ENCODE peak calls at places on chromosomes 1 and 21, in four cellular contexts. G is left ventricle myocardium inferior, K is suprapubic skin, H is pancreas. Q is an unnamed sample.

GRCh38 chr1:232695626-232696025 is 65.7 kb upstream of the SIPA1L2 start:
- DNase-seq in G (no peak), K (no peak), H (no peak), Q (no peak)

GRCh38 chr1:200176181-200176580 is 148.7 kb downstream of the NR5A2 start:
- DNase-seq in G (no peak), K (no peak), H (no peak), Q (no peak)

GRCh38 chr1:4590766-4591165 is 63.6 kb upstream of the AJAP1 start:
- DNase-seq in G (no peak), K (no peak), H (no peak), Q (no peak)

GRCh38 chr1:117606608-117607261 is 887 bp downstream of the TENT5C start:
- DNase-seq in G (no peak), K (no peak), H (peak), Q (no peak)

GRCh38 chr1:115505157-115505571 is 136.6 kb upstream of the VANGL1 start:
- DNase-seq in G (no peak), K (no peak), H (no peak), Q (no peak)

GRCh38 chr1:169186106-169186505 is 79.6 kb downstream of the ATP1B1 start:
- DNase-seq in G (no peak), K (no peak), H (no peak), Q (no peak)

GRCh38 chr1:77024500-77024899 is 157.2 kb downstream of the ST6GALNAC5 start:
- DNase-seq in G (no peak), K (no peak), H (no peak), Q (no peak)

GRCh38 chr1:7580923-7581753 is 190.0 kb upstream of the VAMP3 start:
- DNase-seq in G (no peak), K (peak), H (no peak), Q (peak)

GRCh38 chr1:112744019-112744578 is 29.0 kb upstream of the PPM1J start:
- DNase-seq in G (no peak), K (no peak), H (peak), Q (no peak)

GRCh38 chr1:54376085-54377039 is 29.8 kb downstream of the SSBP3 start:
- DNase-seq in G (no peak), K (no peak), H (no peak), Q (no peak)

GRCh38 chr1:59142663-59143487 is 154.0 kb upstream of the FGGY start:
- DNase-seq in G (no peak), K (no peak), H (no peak), Q (no peak)

GRCh38 chr1:35568975-35569395 is 4.1 kb upstream of the TFAP2E start:
- DNase-seq in G (no peak), K (peak), H (no peak), Q (peak)

GRCh38 chr1:230342019-230342418 is 84.1 kb downstream of the PGBD5 start:
- DNase-seq in G (no peak), K (no peak), H (no peak), Q (no peak)

GRCh38 chr1:107704911-107705310 is 260.1 kb downstream of the VAV3 start:
- DNase-seq in G (no peak), K (no peak), H (no peak), Q (no peak)

GRCh38 chr1:100883963-100884362 is 10.7 kb downstream of the EXTL2 start:
- DNase-seq in G (no peak), K (no peak), H (no peak), Q (no peak)

GRCh38 chr1:4130096-4130495 is 230.0 kb upstream of the C1orf174 start:
- DNase-seq in G (no peak), K (no peak), H (no peak), Q (no peak)

GRCh38 chr1:41749992-41750745 is 168.6 kb downstream of the HIVEP3 start:
- DNase-seq in G (no peak), K (no peak), H (no peak), Q (no peak)

GRCh38 chr1:11875094-11875493 is 16.3 kb upstream of the NPPB start:
- DNase-seq in G (no peak), K (no peak), H (no peak), Q (no peak)

GRCh38 chr1:150182233-150182632 is 32.5 kb downstream of the PLEKHO1 start:
- DNase-seq in G (no peak), K (no peak), H (no peak), Q (peak)

GRCh38 chr1:244022301-244022700 is 28.8 kb upstream of the ZBTB18 start:
- DNase-seq in G (no peak), K (no peak), H (no peak), Q (no peak)

GRCh38 chr1:38500352-38500751 is 359.2 kb downstream of the RRAGC start:
- DNase-seq in G (no peak), K (no peak), H (no peak), Q (no peak)

GRCh38 chr1:172167801-172168596 is 252.5 kb upstream of the C1orf105 start:
- DNase-seq in G (no peak), K (no peak), H (peak), Q (no peak)

GRCh38 chr21:33063907-33064622 is 5.9 kb upstream of the OLIG1 start:
- DNase-seq in G (no peak), K (no peak), H (no peak), Q (no peak)

GRCh38 chr21:31983120-31983519 is 110.3 kb downstream of the HUNK start:
- DNase-seq in G (no peak), K (no peak), H (peak), Q (no peak)

GRCh38 chr1:159913451-159914192 is 11.7 kb downstream of the TAGLN2 start:
- DNase-seq in G (no peak), K (no peak), H (peak), Q (no peak)

GRCh38 chr1:17550684-17551584 is 11.4 kb downstream of the ARHGEF10L start:
- DNase-seq in G (no peak), K (no peak), H (no peak), Q (no peak)
- H3K4me3 ChIP-seq in G (peak), K (no peak), H (no peak), Q (no peak)

DNA sequence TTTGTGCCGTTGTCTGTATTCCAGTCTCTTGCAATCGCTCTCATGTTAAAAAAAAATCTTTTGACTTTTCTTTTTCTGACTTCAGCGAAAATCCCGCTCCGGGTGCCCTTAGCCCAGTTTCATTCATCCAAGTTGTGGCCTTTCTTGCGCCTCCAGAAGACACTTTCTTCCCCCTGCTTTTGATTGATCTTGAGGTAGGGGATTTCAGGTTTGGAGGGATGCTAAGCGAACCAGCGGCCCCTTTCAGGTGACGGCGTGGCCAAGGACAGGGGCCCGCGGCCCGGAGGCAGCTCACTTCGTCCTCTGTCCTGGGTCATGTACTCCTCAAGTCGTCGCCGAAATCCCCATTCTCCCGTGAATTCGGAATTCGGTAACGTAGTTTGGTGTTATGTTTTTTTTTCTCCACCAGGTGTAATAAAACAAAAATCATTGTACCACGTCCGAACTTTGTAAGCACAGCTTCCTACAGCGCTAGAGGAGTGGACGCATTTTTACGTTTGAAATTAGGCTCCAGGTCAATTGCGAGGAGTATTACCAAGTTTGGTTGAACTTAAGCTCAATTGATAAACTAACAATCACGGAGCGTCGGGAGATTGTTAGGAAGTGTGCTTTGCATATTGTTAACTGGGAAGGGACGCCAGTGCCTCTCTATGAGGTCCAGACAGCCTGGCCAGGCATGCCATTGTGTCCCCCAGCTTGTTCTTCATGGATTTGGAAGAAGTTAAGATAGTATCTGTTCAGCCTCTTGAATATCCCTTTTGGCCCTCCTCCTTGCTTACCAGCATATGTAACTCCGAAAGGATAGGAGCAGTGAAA is 1.1 kb downstream of the MRPS6 start:
- DNase-seq in G (no peak), K (no peak), H (peak), Q (no peak)
- H3K27ac ChIP-seq in G (peak), K (peak), H (peak), Q (no peak)

GRCh38 chr1:154502742-154503111 is 515 bp upstream of the SHE start:
- DNase-seq in G (peak), K (no peak), H (no peak), Q (no peak)
- H3K4me3 ChIP-seq in G (peak), K (peak), H (no peak), Q (peak)

DNA sequence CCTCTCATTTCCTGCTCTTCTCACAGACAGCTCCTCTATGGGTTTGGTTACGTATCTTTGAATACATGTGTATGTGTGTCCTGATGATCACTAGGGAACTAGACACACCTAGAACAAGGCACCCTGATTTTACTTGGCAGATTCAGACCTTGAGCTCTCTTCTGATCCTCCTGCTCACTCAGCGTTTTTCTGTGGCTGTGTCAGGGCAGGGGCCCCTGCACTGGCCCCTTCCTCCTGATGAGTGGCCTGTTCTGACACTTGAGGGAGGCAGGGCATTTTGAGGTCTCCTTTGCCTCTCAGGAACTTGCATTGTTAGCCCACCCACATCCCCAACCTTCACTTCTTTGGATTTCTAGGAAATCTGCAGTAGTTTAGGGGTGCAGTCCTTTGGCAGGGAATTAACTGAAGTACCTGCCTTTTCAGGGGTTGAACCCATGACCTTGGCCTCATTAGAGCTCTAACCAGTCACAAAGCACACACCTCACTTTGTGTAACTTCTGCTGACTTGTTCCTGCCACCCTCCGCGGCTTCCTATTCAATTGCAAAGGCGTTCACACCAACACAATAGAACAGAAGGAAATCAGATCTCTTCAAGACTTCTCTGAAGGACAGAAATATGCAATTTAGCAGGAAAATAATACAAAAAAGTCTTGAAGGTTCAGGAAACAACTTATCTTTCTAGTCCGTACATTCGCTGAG is 8.8 kb downstream of the SMYD2 start:
- DNase-seq in G (no peak), K (no peak), H (no peak), Q (no peak)
- H3K27ac ChIP-seq in G (peak), K (no peak), H (no peak), Q (no peak)

GRCh38 chr1:9717193-9718005 is 65.9 kb downstream of the PIK3CD start:
- DNase-seq in G (peak), K (no peak), H (peak), Q (no peak)
- H3K4me3 ChIP-seq in G (peak), K (peak), H (no peak), Q (no peak)

GRCh38 chr1:220828211-220828553 is 41.5 kb downstream of the MTARC1 start:
- DNase-seq in G (no peak), K (no peak), H (no peak), Q (no peak)
- H3K27ac ChIP-seq in G (no peak), K (no peak), H (no peak), Q (no peak)

Q was measured in dorsolateral prefrontal cortex.